ENCODE peak calls at places on chromosomes 16 and 17, in eight cellular contexts. M, X, T, D, J, Z, R and S are unnamed samples.

GRCh38 chr16:89722392-89723278 is 1.3 kb downstream of the ZNF276 start:
- DNase-seq in J (peak), D (peak), R (peak), M (peak), T (peak), X (peak), Z (peak), S (peak)

GRCh38 chr17:66655861-66656260 is 179.1 kb upstream of the CACNG5 start:
- DNase-seq in J (peak), R (no peak), T (peak), M (no peak), X (no peak), D (peak), Z (no peak), S (no peak)

GRCh38 chr17:46764709-46765401 is 53.6 kb downstream of the WNT3 start:
- DNase-seq in D (peak), J (peak), T (peak), X (peak), M (peak), R (no peak), Z (peak), S (no peak)

GRCh38 chr16:71933913-71934696 is 38.8 kb downstream of the IST1 start:
- DNase-seq in M (no peak), Z (no peak), J (peak), D (no peak), X (no peak), T (no peak), R (no peak), S (no peak)

GRCh38 chr16:16915771-16916170 is 536.8 kb downstream of the NPIPA7 start:
- DNase-seq in D (no peak), Z (no peak), J (no peak), R (no peak), T (no peak), M (no peak), X (no peak), S (no peak)

GRCh38 chr17:30565073-30565935 is 88.1 kb downstream of the GOSR1 start:
- DNase-seq in D (no peak), T (no peak), M (no peak), R (no peak), J (no peak), Z (no peak), X (peak), S (no peak)

GRCh38 chr16:73176577-73177013 is 128.7 kb upstream of the ZFHX3 start:
- DNase-seq in D (peak), M (no peak), X (no peak), Z (no peak), R (no peak), T (no peak), J (peak), S (no peak)

GRCh38 chr16:1543085-1543896 is 9.8 kb downstream of the TMEM204 start:
- DNase-seq in J (peak), T (peak), D (peak), X (peak), Z (peak), R (no peak), M (peak), S (no peak)

GRCh38 chr16:29315916-29316517 is 90.5 kb downstream of the NPIPB11 start:
- DNase-seq in Z (no peak), R (no peak), X (no peak), J (no peak), M (no peak), D (no peak), T (no peak), S (no peak)

GRCh38 chr17:73064084-73064938 is 28.2 kb downstream of the SLC39A11 start:
- DNase-seq in Z (no peak), T (peak), D (no peak), R (no peak), X (no peak), J (no peak), M (no peak), S (no peak)

GRCh38 chr17:57357830-57358426 is 101.6 kb downstream of the MSI2 start:
- DNase-seq in X (no peak), R (peak), T (no peak), D (no peak), M (no peak), Z (peak), J (no peak), S (no peak)

GRCh38 chr16:11742041-11742535 is 569 bp downstream of the TXNDC11 start:
- DNase-seq in X (no peak), T (no peak), D (no peak), M (peak), J (no peak), R (no peak), Z (peak), S (peak)

DNA sequence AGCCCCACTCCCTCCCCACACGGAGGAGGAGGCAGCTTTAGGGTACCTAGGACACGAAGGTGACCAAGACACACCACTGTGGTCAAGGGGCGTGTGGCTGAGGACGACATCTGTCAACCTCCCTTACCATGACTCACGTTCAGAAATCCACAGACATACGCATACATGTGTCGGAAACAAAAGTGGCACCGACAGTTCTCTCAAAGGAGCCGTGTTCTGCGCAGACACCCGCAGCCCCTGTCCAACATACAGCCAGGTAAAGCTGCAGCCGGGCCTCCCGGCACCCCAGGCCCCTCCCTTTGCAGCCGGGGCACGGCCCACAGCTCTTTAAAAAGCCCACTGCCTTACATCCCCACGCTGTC is 40.4 kb upstream of the KLHDC4 start:
- DNase-seq in X (no peak), R (no peak), T (no peak), J (peak), D (no peak), Z (no peak), M (no peak), S (no peak)
- H3K4me3 ChIP-seq in X (peak), R (no peak), T (peak), J (peak), D (no peak), Z (no peak), M (peak), S (peak)

DNA sequence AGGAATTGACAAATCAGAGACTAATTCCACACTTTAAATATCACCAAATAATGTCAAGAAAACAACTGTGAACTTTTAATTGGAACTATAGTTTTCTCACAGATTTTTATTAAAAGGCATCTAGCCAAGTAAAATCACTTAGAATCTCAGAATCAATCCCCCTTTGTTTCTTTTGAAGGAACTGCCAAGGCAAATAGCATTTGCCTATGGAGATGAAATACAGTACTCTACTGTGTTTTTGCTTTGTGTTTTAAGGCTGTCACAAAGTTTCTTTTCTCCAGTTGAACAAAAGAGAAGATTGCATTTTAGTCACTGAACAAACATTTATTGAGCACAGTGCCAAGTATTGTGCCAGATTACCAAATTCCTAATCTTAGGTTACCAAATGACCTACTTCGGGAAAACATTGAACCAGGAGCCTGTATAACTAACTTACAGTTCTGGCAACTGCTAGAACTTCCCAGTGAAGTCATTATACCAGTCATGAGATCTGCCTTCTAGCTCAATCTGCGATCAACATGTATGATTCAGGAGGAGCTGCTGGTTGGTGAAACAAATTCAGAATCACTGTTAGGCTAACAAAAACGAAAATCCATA is 3.0 kb upstream of the UBB start:
- DNase-seq in M (no peak), R (peak), X (no peak), J (peak), D (peak), Z (no peak), T (no peak), S (no peak)
- H3K27ac ChIP-seq in M (no peak), R (peak), X (no peak), J (no peak), D (no peak), Z (no peak), T (peak), S (no peak)

DNA sequence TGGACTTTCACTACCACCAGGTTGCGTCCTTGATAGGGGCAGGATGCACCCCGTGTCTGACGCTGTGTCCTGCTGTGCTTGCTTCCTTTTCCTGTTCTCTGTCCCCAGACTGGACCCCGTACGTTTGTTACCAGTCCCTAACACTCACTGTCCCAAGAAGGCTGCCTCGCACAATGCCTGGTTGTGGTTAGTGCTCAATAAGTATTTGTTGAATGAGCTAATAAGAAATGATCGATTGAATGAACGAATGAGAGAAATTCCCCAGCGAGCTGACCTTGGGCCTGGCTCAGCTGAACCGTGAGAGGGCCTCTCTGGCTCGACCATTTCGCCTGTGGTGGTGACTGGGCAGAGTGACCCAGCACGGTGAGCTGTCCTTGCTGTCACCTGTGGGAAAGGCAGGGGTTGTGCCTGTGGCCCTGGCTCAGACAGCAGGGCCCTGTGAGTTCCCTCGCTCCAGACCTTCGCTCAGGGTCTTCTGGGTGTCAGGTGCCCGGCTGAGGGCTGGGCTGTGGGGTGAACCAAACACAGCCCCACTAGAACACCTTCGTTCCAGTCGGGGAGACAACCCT is 20.9 kb downstream of the CMIP start:
- DNase-seq in X (no peak), R (no peak), J (no peak), M (no peak), Z (no peak), D (no peak), T (no peak), S (no peak)
- TF ChIP-seq CTCF in X (no peak), R (no peak), J (no peak), M (no peak), Z (no peak), D (no peak), T (no peak), S (no peak)

GRCh38 chr17:2459917-2460271 is 51.8 kb downstream of the METTL16 start:
- DNase-seq in Z (no peak), X (no peak), D (no peak), M (no peak), R (no peak), J (no peak), T (no peak), S (no peak)
- H3K4me3 ChIP-seq in Z (no peak), X (no peak), D (no peak), M (no peak), R (no peak), J (no peak), T (no peak), S (no peak)